ENCODE peak calls at places on chromosomes 4 and X, in six cellular contexts. L is uterus, V is heart right ventricle, I is tibial artery, U is body of pancreas, O is hepatocyte. S is an unnamed sample.

GRCh38 chr4:62495039-62495438 is 1294.9 kb downstream of the ADGRL3 start:
- DNase-seq in L (no peak), V (no peak), I (no peak), U (no peak), O (no peak), S (no peak)

GRCh38 chrX:106791495-106791894 is 11.0 kb upstream of the TBC1D8B start:
- DNase-seq in L (no peak), V (no peak), I (no peak), U (no peak), O (no peak), S (no peak)

GRCh38 chr4:13986533-13986932 is 359.0 kb upstream of the BOD1L1 start:
- DNase-seq in L (no peak), V (no peak), I (no peak), U (no peak), O (no peak), S (no peak)

GRCh38 chr4:26420903-26421302 is 69.4 kb downstream of the CCKAR start:
- DNase-seq in L (no peak), V (no peak), I (no peak), U (no peak), O (no peak), S (no peak)

GRCh38 chr4:117137143-117137542 is 51.8 kb upstream of the TRAM1L1 start:
- DNase-seq in L (no peak), V (no peak), I (no peak), U (no peak), O (no peak), S (no peak)

GRCh38 chr4:140813804-140814203 is 57.6 kb upstream of the TBC1D9 start:
- DNase-seq in L (no peak), V (no peak), I (no peak), U (no peak), O (no peak), S (no peak)

GRCh38 chrX:150700107-150700506 is 6.9 kb downstream of the MTMR1 start:
- DNase-seq in L (no peak), V (no peak), I (no peak), U (no peak), O (no peak), S (no peak)

GRCh38 chrX:34563809-34564208 is 93.3 kb downstream of the TMEM47 start:
- DNase-seq in L (no peak), V (no peak), I (no peak), U (no peak), O (no peak), S (no peak)

GRCh38 chr4:20359692-20360091 is 108.0 kb downstream of the SLIT2 start:
- DNase-seq in L (no peak), V (no peak), I (no peak), U (no peak), O (no peak), S (no peak)

GRCh38 chrX:43469391-43470054 is 186.6 kb upstream of the MAOA start:
- DNase-seq in L (no peak), V (no peak), I (no peak), U (no peak), O (no peak), S (no peak)

GRCh38 chrX:109299091-109299490 is 182.8 kb downstream of the GUCY2F start:
- DNase-seq in L (no peak), V (no peak), I (no peak), U (no peak), O (no peak), S (no peak)

GRCh38 chrX:155216940-155217450 is 735 bp downstream of the VBP1 start:
- DNase-seq in L (no peak), V (no peak), I (no peak), U (no peak), O (peak; percentile 21), S (no peak)

GRCh38 chr4:95528388-95528787 is 20.4 kb downstream of the UNC5C start:
- DNase-seq in L (no peak), V (no peak), I (no peak), U (no peak), O (no peak), S (no peak)

GRCh38 chr4:17957689-17958088 is 63.9 kb downstream of the LCORL start:
- DNase-seq in L (no peak), V (no peak), I (no peak), U (no peak), O (no peak), S (no peak)

GRCh38 chrX:110985470-110985869 is 110.5 kb upstream of the PAK3 start:
- DNase-seq in L (no peak), V (no peak), I (no peak), U (no peak), O (no peak), S (no peak)

DNA sequence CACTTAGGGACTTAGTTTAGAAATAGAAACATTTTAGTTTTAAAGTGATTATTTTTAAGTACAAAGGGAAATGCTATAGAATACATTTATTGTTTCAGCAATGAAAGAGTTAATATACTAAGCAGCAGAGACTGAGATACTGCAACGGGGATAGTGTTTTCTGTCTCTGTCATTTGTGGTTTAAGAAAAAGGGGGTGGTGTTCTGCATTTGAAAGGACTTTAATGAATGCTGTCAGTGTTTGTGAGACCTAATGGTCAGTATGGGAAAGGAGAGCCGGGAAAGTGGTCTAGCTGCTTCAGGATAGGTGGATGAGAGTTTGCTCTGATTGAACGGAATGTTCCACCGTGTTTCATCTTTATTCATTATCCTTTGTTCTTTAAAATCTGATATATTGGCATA is at the start of gene KLHL5:
- DNase-seq in L (no peak), V (no peak), I (no peak), U (no peak), O (no peak), S (no peak)
- H3K4me3 ChIP-seq in L (no peak within 1 kb of the TSS), V (no peak within 1 kb of the TSS), I (no peak within 1 kb of the TSS), U (no peak within 1 kb of the TSS), O (no peak within 1 kb of the TSS), S (no peak within 1 kb of the TSS)

GRCh38 chrX:148507413-148507812 is 7.0 kb downstream of the AFF2 start:
- DNase-seq in L (no peak), V (no peak), I (no peak), U (no peak), O (no peak), S (no peak)
- H3K27ac ChIP-seq in L (no peak overlapping the region), V (no peak overlapping the region), I (no peak overlapping the region), U (no peak overlapping the region), O (no peak overlapping the region), S (no peak overlapping the region)

DNA sequence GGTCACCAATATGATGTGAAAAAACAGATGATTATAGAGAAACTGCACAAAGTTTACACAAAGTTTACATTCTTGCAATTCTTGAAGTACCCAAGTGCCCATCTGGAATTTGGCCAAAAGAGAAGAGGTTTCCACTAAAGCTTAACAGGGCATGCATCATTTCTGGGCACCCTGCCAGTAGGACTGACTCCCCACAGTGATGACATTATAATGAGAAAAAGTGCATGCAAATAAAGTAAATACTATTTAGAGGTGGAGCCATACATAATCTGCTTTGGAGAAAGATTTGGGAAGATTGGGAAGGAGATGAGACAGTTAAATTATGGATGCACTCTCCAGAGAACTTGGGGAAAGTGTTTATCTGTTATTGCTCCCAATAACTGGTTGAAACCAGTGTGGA is 93.7 kb upstream of the TRPC3 start:
- DNase-seq in L (no peak), V (no peak), I (no peak), U (no peak), O (peak; percentile 57), S (peak; percentile 70)
- H3K4me3 ChIP-seq in L (no peak overlapping the region), V (no peak overlapping the region), I (no peak overlapping the region), U (no peak overlapping the region), O (no peak overlapping the region), S (no peak overlapping the region)

GRCh38 chrX:120244395-120244734 is 6.2 kb upstream of the ZBTB33 start:
- DNase-seq in L (no peak), V (no peak), I (no peak), U (no peak), O (no peak), S (no peak)
- H3K27ac ChIP-seq in L (peak overlapping the region; percentile 81), V (peak overlapping the region; percentile 80), I (peak overlapping the region; percentile 93), U (peak overlapping the region; percentile 92), O (peak overlapping the region; percentile 93), S (peak overlapping the region; percentile 90)

DNA sequence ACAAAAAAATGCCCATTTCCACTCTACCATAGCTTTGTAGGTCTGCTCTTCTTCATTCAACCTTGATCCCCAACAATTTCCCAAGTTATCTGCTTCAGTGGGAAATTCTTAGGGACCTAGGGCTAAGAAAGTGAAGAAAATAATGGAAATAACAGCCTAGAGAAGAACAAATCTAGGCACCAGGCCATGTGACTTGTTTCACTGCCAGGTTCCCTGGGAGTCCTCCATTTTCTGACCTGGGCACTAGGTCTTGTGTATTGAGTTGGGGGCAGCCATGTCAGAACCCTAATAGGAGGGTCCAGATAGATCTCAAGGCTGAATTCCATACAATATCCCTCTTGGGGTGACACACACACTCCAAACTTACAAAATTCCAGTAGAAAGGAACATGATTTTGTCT is 194.6 kb upstream of the STK26 start:
- DNase-seq in L (no peak), V (no peak), I (no peak), U (no peak), O (no peak), S (no peak)
- H3K4me3 ChIP-seq in L (no peak overlapping the region), V (no peak overlapping the region), I (no peak overlapping the region), U (no peak overlapping the region), O (no peak overlapping the region), S (no peak overlapping the region)

GRCh38 chr4:53044651-53044960 is 182.5 kb downstream of the RASL11B start:
- DNase-seq in L (no peak), V (no peak), I (no peak), U (no peak), O (no peak), S (no peak)
- H3K27ac ChIP-seq in L (no peak overlapping the region), V (no peak overlapping the region), I (no peak overlapping the region), U (no peak overlapping the region), O (peak overlapping the region; percentile 43), S (no peak overlapping the region)

GRCh38 chrX:143634373-143634685 is 1.6 kb downstream of the SLITRK4 start:
- DNase-seq in L (no peak), V (no peak), I (no peak), U (peak; percentile 1), O (no peak), S (peak; percentile 54)
- H3K4me3 ChIP-seq in L (peak overlapping the region; percentile 16), V (peak overlapping the region; percentile 50), I (peak overlapping the region; percentile 46), U (peak overlapping the region; percentile 22), O (peak overlapping the region; percentile 45), S (peak overlapping the region; percentile 39)

GRCh38 chrX:994780-995179 is 217.7 kb downstream of the CRLF2 start:
- DNase-seq in L (no peak), V (no peak), I (no peak), U (no peak), O (no peak), S (no peak)

DNA sequence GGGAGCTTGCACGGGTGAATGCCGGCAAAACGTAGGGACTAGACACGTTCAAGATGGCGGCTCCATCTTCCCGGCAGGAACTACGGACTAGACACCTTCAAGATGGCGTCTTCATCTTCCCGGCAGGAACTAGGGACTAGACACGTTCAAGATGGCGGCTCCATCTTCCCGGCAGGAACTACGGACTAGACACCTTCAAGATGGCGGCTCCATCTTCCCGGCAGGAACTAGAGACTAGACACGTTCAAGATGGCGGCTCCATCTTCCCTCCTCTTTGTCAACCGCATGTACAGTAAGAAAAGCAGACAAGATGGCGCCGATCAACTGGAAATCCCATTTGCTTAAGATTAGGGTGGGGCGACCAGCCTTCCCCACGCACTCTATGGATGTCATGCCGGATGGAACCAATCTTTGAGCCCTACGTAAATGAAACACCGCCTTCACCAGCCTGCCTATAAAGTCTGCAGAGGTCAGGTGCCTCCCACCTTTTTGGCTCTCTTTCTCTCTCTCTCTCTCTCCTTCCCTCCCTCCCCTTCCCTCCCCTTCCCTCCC is 222.4 kb downstream of the CRLF2 start:
- DNase-seq in L (peak; percentile 95), V (peak; percentile 28), I (no peak), U (peak; percentile 25), O (peak; percentile 48), S (peak; percentile 30)
- H3K27ac ChIP-seq in L (peak overlapping the region; percentile 53), V (no peak overlapping the region), I (no peak overlapping the region), U (no peak overlapping the region), O (no peak overlapping the region), S (no peak overlapping the region)

S was measured in upper lobe of right lung.